ENCODE peak calls at places on chromosomes 7 and 10, in six cellular contexts. X is stomach, H is IMR-90, S is tibial artery, J is esophagus squamous epithelium, Q is heart left ventricle. Y is an unnamed sample. For H3K9me3, the result is how much of the 10 kb centered on the place peaks cover.

GRCh38 chr7:18494821-18495408 is 634 bp upstream of the HDAC9 start:
- DNase-seq in X (no peak), S (no peak), Q (no peak), J (no peak), H (peak), Y (no peak)

GRCh38 chr7:26469188-26469587 is 177.5 kb downstream of the SNX10 start:
- DNase-seq in H (no peak), X (no peak), Q (no peak), J (no peak), S (no peak), Y (no peak)

GRCh38 chr10:32332299-32332750 is 14.6 kb downstream of the EPC1 start:
- DNase-seq in X (no peak), Q (no peak), H (peak), S (no peak), J (no peak), Y (no peak)

GRCh38 chr10:118955531-118956252 is 73.8 kb upstream of the NANOS1 start:
- DNase-seq in X (peak), S (no peak), Q (no peak), J (no peak), H (no peak), Y (no peak)

GRCh38 chr7:139648941-139649425 is 125.5 kb downstream of the CLEC2L start:
- DNase-seq in Q (peak), H (no peak), S (no peak), X (peak), J (no peak), Y (no peak)

GRCh38 chr7:121494531-121494930 is 98.4 kb upstream of the FAM3C start:
- DNase-seq in J (no peak), X (no peak), Q (no peak), S (no peak), H (peak), Y (no peak)

GRCh38 chr7:139105037-139105382 is 4.5 kb downstream of the ZC3HAV1 start:
- DNase-seq in X (no peak), H (no peak), Q (no peak), S (no peak), J (no peak), Y (no peak)

GRCh38 chr10:266974-267425 is 131.7 kb downstream of the ZMYND11 start:
- DNase-seq in S (no peak), X (no peak), Q (no peak), H (peak), J (no peak), Y (no peak)

GRCh38 chr10:8034666-8035640 is 19.5 kb upstream of the GATA3 start:
- DNase-seq in S (no peak), Q (no peak), X (no peak), H (no peak), J (no peak), Y (no peak)

GRCh38 chr10:35433851-35434426 is 97.6 kb downstream of the CCNY start:
- DNase-seq in X (no peak), Q (no peak), S (no peak), J (no peak), H (peak), Y (no peak)

GRCh38 chr7:154916381-154917213 is 86.3 kb downstream of the PAXIP1 start:
- DNase-seq in Q (no peak), S (no peak), X (no peak), H (no peak), J (no peak), Y (no peak)

GRCh38 chr7:3897430-3898385 is 596.7 kb downstream of the SDK1 start:
- DNase-seq in S (no peak), X (peak), J (no peak), H (peak), Q (no peak), Y (peak)

GRCh38 chr10:49512121-49512809 is 26.7 kb downstream of the ERCC6 start:
- DNase-seq in S (no peak), X (no peak), H (peak), Q (no peak), J (no peak), Y (peak)

GRCh38 chr7:120588411-120588810 is 269.5 kb downstream of the TSPAN12 start:
- DNase-seq in S (no peak), H (no peak), Q (no peak), J (no peak), X (no peak), Y (no peak)

GRCh38 chr10:132572545-132572937 is 35.0 kb downstream of the INPP5A start:
- DNase-seq in S (no peak), J (no peak), Q (no peak), H (peak), X (no peak), Y (no peak)

GRCh38 chr7:155229548-155230168 is 68.0 kb upstream of the INSIG1 start:
- DNase-seq in Q (no peak), S (no peak), X (no peak), H (no peak), J (no peak), Y (no peak)

GRCh38 chr7:130476287-130477001 is 15.4 kb upstream of the MEST start:
- DNase-seq in S (no peak), J (no peak), H (peak), Q (no peak), X (no peak), Y (no peak)

GRCh38 chr10:44811072-44811471 is 100.1 kb upstream of the TMEM72 start:
- DNase-seq in J (no peak), H (peak), X (no peak), S (no peak), Q (no peak), Y (no peak)

GRCh38 chr7:101538596-101539459 is 90.3 kb downstream of the MYL10 start:
- DNase-seq in S (peak), X (peak), Q (no peak), H (peak), J (no peak), Y (peak)

GRCh38 chr7:131538071-131538790 is 18.2 kb downstream of the PODXL start:
- DNase-seq in J (no peak), Q (no peak), X (no peak), H (peak), S (no peak), Y (no peak)

GRCh38 chr7:90669492-90669891 is 73.4 kb downstream of the CDK14 start:
- DNase-seq in S (no peak), H (no peak), J (no peak), Q (no peak), X (no peak), Y (no peak)

GRCh38 chr10:132691711-132692153 is 94.2 kb downstream of the NKX6-2 start:
- DNase-seq in Q (no peak), J (no peak), S (peak), X (no peak), H (no peak), Y (no peak)

GRCh38 chr10:131686781-131687419 is 213.9 kb upstream of the PPP2R2D start:
- DNase-seq in S (no peak), J (no peak), X (no peak), Q (no peak), H (no peak), Y (no peak)

GRCh38 chr10:110833234-110833940 is 38.3 kb upstream of the PDCD4 start:
- DNase-seq in X (peak), J (no peak), Q (no peak), S (no peak), H (no peak), Y (no peak)

GRCh38 chr10:63605568-63605967 is 84.4 kb downstream of the REEP3 start:
- DNase-seq in X (no peak), S (no peak), Q (no peak), J (no peak), H (peak), Y (no peak)

GRCh38 chr10:74924251-74924954 is 98.0 kb downstream of the KAT6B start:
- DNase-seq in J (no peak), X (no peak), Q (no peak), S (no peak), H (peak), Y (no peak)

GRCh38 chr7:158324397-158325360 is 262.9 kb downstream of the PTPRN2 start:
- DNase-seq in H (no peak), Q (no peak), J (no peak), S (no peak), X (no peak), Y (no peak)
- H3K9me3 ChIP-seq in H (half or more), Q (under half), J (under half), S (under half), X (under half), Y (under half)

DNA sequence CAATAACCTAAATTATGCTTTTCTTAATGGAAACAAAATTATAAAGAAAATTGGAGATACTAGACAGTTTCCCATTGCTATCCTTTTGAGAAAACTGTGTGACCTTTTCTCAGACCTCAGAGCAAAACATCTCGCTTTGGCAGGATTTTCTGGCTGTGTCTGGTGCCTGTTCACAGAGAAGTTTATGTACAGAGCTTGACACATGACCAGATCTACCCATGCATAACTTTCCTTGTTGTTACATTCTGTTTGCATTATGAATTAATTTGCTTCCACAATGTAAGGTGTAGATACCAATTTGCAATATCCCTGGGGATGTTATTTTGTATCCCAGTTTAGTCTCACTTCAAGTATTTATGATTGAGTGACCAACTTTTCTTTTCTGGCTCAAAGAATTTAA is 565.0 kb downstream of the XPNPEP1 start:
- DNase-seq in J (no peak), X (no peak), Q (no peak), H (no peak), S (no peak), Y (no peak)
- H3K9me3 ChIP-seq in J (under half), X (under half), Q (under half), H (under half), S (under half), Y (under half)

GRCh38 chr7:13713092-13713491 is 276.4 kb downstream of the ETV1 start:
- DNase-seq in X (no peak), Q (no peak), S (no peak), J (no peak), H (no peak), Y (no peak)

GRCh38 chr7:13715534-13715933 is 273.9 kb downstream of the ETV1 start:
- DNase-seq in H (no peak), J (no peak), Q (no peak), S (no peak), X (no peak), Y (no peak)
- H3K9me3 ChIP-seq in H (under half), J (under half), Q (under half), S (under half), X (under half), Y (under half)

DNA sequence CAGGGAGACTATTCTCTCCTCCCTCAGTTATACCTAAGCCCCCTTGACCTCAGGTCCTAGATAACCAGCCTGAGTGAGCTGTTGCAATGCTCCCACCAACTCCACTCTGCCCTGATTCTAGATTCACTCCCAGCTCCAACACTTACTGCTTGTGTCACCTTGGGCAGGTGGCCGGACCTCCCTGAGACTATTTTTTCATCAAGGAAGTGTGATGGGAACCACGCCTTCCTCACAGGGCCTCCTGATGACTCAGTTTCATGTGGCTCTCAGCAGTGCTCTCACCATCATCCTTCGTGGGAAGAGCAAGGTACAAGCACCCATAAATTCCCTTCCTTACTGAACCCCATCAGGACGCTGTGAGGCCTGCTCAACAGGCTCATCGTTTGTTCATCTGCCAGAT is 925.8 kb upstream of the ZNF722 start:
- DNase-seq in Q (no peak), J (no peak), X (no peak), H (no peak), S (no peak), Y (no peak)
- H3K9me3 ChIP-seq in Q (under half), J (half or more), X (half or more), H (under half), S (under half), Y (under half)

GRCh38 chr7:106346678-106347217 is 62.0 kb upstream of the NAMPT start:
- DNase-seq in J (no peak), Q (no peak), S (no peak), H (peak), X (no peak), Y (no peak)

GRCh38 chr7:106347229-106347833 is 62.5 kb upstream of the NAMPT start:
- DNase-seq in S (no peak), J (no peak), H (no peak), X (no peak), Q (no peak), Y (no peak)

GRCh38 chr7:106345421-106346166 is 60.8 kb upstream of the NAMPT start:
- DNase-seq in H (peak), S (no peak), X (no peak), J (no peak), Q (no peak), Y (no peak)

GRCh38 chr7:106344861-106345260 is 60.1 kb upstream of the NAMPT start:
- DNase-seq in S (no peak), X (no peak), H (no peak), J (no peak), Q (no peak), Y (no peak)

DNA sequence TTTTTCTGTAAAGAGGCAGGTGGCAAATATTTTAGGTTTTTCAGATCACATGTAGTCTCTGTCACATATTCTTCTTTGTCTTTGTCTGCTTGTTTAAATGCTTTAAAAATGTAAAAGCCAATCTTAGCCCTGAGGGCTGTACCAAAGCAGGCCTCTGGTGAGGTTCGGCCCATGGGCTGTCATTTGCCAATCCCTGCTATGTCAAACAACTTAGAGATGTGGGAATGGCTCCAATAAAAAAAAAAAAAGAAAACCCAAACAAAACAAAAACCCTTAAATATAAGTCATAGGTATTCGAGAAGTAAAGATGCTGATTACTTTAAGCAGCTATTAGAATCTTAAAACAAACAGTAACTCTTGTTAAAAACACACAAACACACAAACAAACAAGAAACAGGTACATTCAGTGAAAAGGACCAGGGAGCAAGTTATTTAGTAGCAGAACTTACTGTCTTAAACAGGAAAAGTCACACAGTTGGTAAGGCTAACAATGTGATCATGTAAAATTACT is 61.4 kb upstream of the NAMPT start:
- DNase-seq in S (no peak), H (no peak), X (no peak), J (no peak), Q (no peak), Y (no peak)
- H3K9me3 ChIP-seq in S (under half), H (under half), X (under half), J (under half), Q (under half), Y (under half)

GRCh38 chr7:153470004-153470671 is 582.1 kb upstream of the DPP6 start:
- DNase-seq in S (no peak), H (no peak), J (no peak), Q (no peak), X (no peak), Y (no peak)

GRCh38 chr7:153473189-153473588 is 579.0 kb upstream of the DPP6 start:
- DNase-seq in X (no peak), H (no peak), S (no peak), J (no peak), Q (no peak), Y (no peak)

GRCh38 chr7:153476166-153476565 is 576.0 kb upstream of the DPP6 start:
- DNase-seq in H (no peak), X (no peak), Q (no peak), S (no peak), J (no peak), Y (no peak)

GRCh38 chr7:153472516-153472915 is 579.7 kb upstream of the DPP6 start:
- DNase-seq in Q (no peak), S (no peak), J (no peak), X (no peak), H (no peak), Y (no peak)

GRCh38 chr7:153475240-153475639 is 577.0 kb upstream of the DPP6 start:
- DNase-seq in S (no peak), Q (no peak), H (no peak), J (no peak), X (no peak), Y (no peak)
- H3K9me3 ChIP-seq in S (under half), Q (under half), H (under half), J (under half), X (under half), Y (under half)

GRCh38 chr10:21057989-21058388 is 160.9 kb upstream of the NEBL start:
- DNase-seq in H (no peak), X (no peak), Q (no peak), J (no peak), S (no peak), Y (no peak)

GRCh38 chr10:21053953-21054352 is 156.8 kb upstream of the NEBL start:
- DNase-seq in H (no peak), Q (no peak), X (no peak), S (no peak), J (no peak), Y (no peak)

GRCh38 chr10:21057436-21057835 is 160.3 kb upstream of the NEBL start:
- DNase-seq in H (no peak), Q (no peak), J (no peak), S (no peak), X (no peak), Y (no peak)

GRCh38 chr10:21055339-21056135 is 158.4 kb upstream of the NEBL start:
- DNase-seq in X (no peak), Q (no peak), S (no peak), J (no peak), H (no peak), Y (no peak)

DNA sequence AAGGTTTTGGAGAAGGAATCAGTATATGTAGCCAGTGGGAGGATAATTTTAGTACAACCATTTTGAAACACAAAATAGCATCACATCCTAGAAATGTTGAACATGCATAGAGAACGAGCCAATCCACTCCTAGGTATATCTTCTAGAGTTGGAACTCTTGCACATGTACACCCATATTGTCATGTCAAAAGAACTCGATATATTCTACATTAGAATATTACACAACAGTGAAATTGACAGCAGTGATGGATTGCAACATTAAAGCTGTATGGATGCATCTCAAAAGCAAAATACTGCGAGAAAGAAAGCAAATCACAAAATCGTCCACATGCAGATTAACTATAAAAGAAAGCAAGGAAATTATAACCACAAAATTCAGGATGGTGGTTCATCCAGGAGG is 159.3 kb upstream of the NEBL start:
- DNase-seq in J (no peak), Q (no peak), H (no peak), S (no peak), X (no peak), Y (no peak)
- H3K9me3 ChIP-seq in J (under half), Q (under half), H (under half), S (under half), X (under half), Y (under half)

DNA sequence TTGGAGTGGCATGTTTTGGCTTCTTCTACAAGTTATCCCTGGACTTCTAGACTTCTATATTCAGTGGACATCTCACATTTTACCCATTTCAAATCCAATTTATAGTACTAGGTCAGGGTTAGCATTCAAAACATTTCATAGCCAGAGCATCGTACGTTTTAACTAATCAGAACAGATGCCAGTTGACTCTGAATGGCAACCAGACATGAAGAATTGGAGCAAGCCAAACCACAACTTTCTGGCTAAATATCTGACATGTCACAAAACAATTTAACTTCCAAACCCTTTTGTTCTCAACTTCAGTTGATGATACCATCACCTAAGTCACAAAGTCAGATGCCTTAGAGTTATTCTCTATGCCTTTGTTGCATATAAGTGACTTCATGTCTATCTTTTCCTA is 1105.7 kb downstream of the XPNPEP1 start:
- DNase-seq in J (no peak), S (no peak), H (no peak), X (no peak), Q (no peak), Y (no peak)
- H3K9me3 ChIP-seq in J (under half), S (under half), H (under half), X (under half), Q (under half), Y (under half)

GRCh38 chr10:80292607-80293239 is 3.3 kb upstream of the MAT1A start:
- DNase-seq in X (no peak), J (no peak), H (no peak), Q (no peak), S (no peak), Y (no peak)

GRCh38 chr10:80296942-80297341 is 7.5 kb upstream of the MAT1A start:
- DNase-seq in H (no peak), J (no peak), Q (no peak), X (no peak), S (no peak), Y (no peak)
- H3K9me3 ChIP-seq in H (under half), J (under half), Q (under half), X (under half), S (under half), Y (under half)